ENCODE peak calls at places on chromosomes 2 and 18, in nine cellular contexts. Y, H, U, V, L, X, J, E and B are unnamed samples.

GRCh38 chr2:9637330-9637729 is 6.5 kb upstream of the YWHAQ start:
- DNase-seq in X (no peak), J (no peak), E (peak; percentile 11), U (no peak), V (no peak), H (no peak), L (no peak), Y (no peak), B (no peak)

GRCh38 chr2:70143314-70144150 is 47.3 kb downstream of the C2orf42 start:
- DNase-seq in X (no peak), Y (no peak), E (peak; percentile 38), H (peak; percentile 75), V (peak; percentile 73), L (no peak), J (peak; percentile 41), U (no peak), B (no peak)

GRCh38 chr2:208360259-208361076 is 46.1 kb upstream of the PTH2R start:
- DNase-seq in U (no peak), Y (no peak), V (no peak), J (no peak), H (no peak), E (no peak), X (no peak), L (no peak), B (no peak)

GRCh38 chr2:230161180-230161579 is 58.6 kb downstream of the SP110 start:
- DNase-seq in E (no peak), U (no peak), X (no peak), V (no peak), Y (no peak), J (no peak), L (no peak), H (no peak), B (no peak)

GRCh38 chr2:70988151-70988550 is 6.5 kb downstream of the TEX261 start:
- DNase-seq in L (no peak), U (no peak), X (no peak), E (no peak), H (no peak), Y (no peak), V (no peak), J (no peak), B (no peak)

GRCh38 chr18:65749881-65750280 is 931 bp upstream of the CDH7 start:
- DNase-seq in L (no peak), H (no peak), U (no peak), J (no peak), Y (no peak), V (no peak), X (no peak), E (no peak), B (no peak)

GRCh38 chr2:21021430-21021829 is 22.4 kb downstream of the APOB start:
- DNase-seq in Y (no peak), V (no peak), J (no peak), U (no peak), X (no peak), H (no peak), E (no peak), L (no peak), B (no peak)

GRCh38 chr2:36993841-36994620 is 27.7 kb upstream of the STRN start:
- DNase-seq in U (no peak), L (no peak), H (no peak), Y (no peak), X (no peak), J (no peak), V (no peak), E (no peak), B (no peak)

GRCh38 chr2:102166189-102166845 is 20.5 kb upstream of the IL1RL2 start:
- DNase-seq in E (peak; percentile 34), Y (no peak), X (no peak), U (no peak), H (peak; percentile 49), J (no peak), L (no peak), V (no peak), B (no peak)

GRCh38 chr2:121287146-121287798 is 2.3 kb upstream of the TFCP2L1 start:
- DNase-seq in V (no peak), H (no peak), E (no peak), X (no peak), L (no peak), Y (no peak), U (no peak), J (no peak), B (peak; percentile 33)

GRCh38 chr2:10659898-10660568 is 29.7 kb downstream of the NOL10 start:
- DNase-seq in E (no peak), L (peak; percentile 13), Y (peak; percentile 33), V (peak; percentile 46), H (peak; percentile 38), U (no peak), J (no peak), X (no peak), B (peak; percentile 9)

GRCh38 chr2:141271346-141271745 is 859.5 kb downstream of the LRP1B start:
- DNase-seq in X (no peak), U (no peak), H (no peak), L (no peak), V (no peak), E (no peak), J (no peak), Y (no peak), B (no peak)